ENCODE peak calls at places on chromosomes 1 and 21, in ten cellular contexts. F, E, Z, V, I, P, A, C, L and D are unnamed samples.

GRCh38 chr1:69029649-69030048 is 532.8 kb upstream of the DEPDC1 start:
- DNase-seq in V (no peak), A (no peak), C (no peak), F (no peak), L (no peak), Z (no peak), E (no peak), I (no peak), P (no peak), D (no peak)

GRCh38 chr1:226643167-226643566 is 94.6 kb downstream of the STUM start:
- DNase-seq in Z (peak; percentile 62), P (no peak), F (no peak), A (peak; percentile 89), I (no peak), C (no peak), L (peak; percentile 88), E (no peak), V (no peak), D (peak; percentile 99)

GRCh38 chr1:101996830-101997485 is at the start of gene OLFM3:
- DNase-seq in C (peak; percentile 62), L (no peak), P (peak; percentile 56), A (peak; percentile 8), F (no peak), Z (no peak), V (no peak), I (peak; percentile 17), E (no peak), D (peak; percentile 24)

GRCh38 chr1:1171551-1172340 is 1.9 kb upstream of the TTLL10 start:
- DNase-seq in E (peak; percentile 4), L (no peak), A (no peak), P (no peak), Z (no peak), C (peak; percentile 56), F (no peak), V (no peak), I (no peak), D (no peak)

GRCh38 chr1:243254233-243254926 is 701 bp downstream of the CEP170 start:
- DNase-seq in F (peak; percentile 84), P (peak; percentile 75), E (peak; percentile 68), A (peak; percentile 73), Z (peak; percentile 53), V (peak; percentile 71), L (peak; percentile 71), C (peak; percentile 68), I (peak; percentile 47), D (peak; percentile 60)

GRCh38 chr1:176656257-176656995 is 193.5 kb downstream of the PAPPA2 start:
- DNase-seq in F (peak; percentile 44), A (peak; percentile 95), P (no peak), C (no peak), I (peak; percentile 58), Z (peak; percentile 12), L (peak; percentile 12), E (peak; percentile 51), V (no peak), D (peak; percentile 29)

GRCh38 chr1:158095737-158096335 is 84.9 kb upstream of the CD1D start:
- DNase-seq in F (no peak), E (no peak), L (peak; percentile 38), V (peak; percentile 60), Z (no peak), P (peak; percentile 42), I (peak; percentile 28), A (no peak), C (no peak), D (peak; percentile 46)

GRCh38 chr21:33932731-33933130 is 17.1 kb upstream of the ATP5PO start:
- DNase-seq in C (no peak), P (no peak), L (no peak), V (no peak), A (no peak), F (no peak), E (no peak), I (no peak), Z (no peak), D (no peak)

GRCh38 chr1:89734437-89734836 is 86.4 kb upstream of the LRRC8D start:
- DNase-seq in L (no peak), I (no peak), Z (no peak), C (no peak), F (no peak), V (no peak), P (no peak), E (no peak), A (no peak), D (no peak)

GRCh38 chr1:170790651-170791071 is 126.7 kb downstream of the PRRX1 start:
- DNase-seq in Z (no peak), P (no peak), E (no peak), C (no peak), F (no peak), A (peak; percentile 60), I (no peak), L (no peak), V (no peak), D (no peak)

GRCh38 chr1:51331206-51332100 is 1.1 kb upstream of the TTC39A start:
- DNase-seq in P (no peak), E (no peak), A (peak; percentile 55), C (peak; percentile 62), I (peak; percentile 60), L (peak; percentile 58), V (peak; percentile 62), Z (no peak), F (peak; percentile 77), D (no peak)

GRCh38 chr1:29033829-29034466 is 89.8 kb downstream of the TMEM200B start:
- DNase-seq in P (no peak), E (no peak), L (peak; percentile 66), C (no peak), V (peak; percentile 38), Z (no peak), I (no peak), F (no peak), A (peak; percentile 30), D (peak; percentile 57)

GRCh38 chr1:216456682-216457081 is 33.4 kb upstream of the USH2A start:
- DNase-seq in F (no peak), L (peak; percentile 97), V (no peak), E (no peak), Z (no peak), A (peak; percentile 87), I (no peak), C (no peak), P (no peak), D (peak; percentile 51)

GRCh38 chr1:204357551-204357950 is 2.2 kb downstream of the PLEKHA6 start:
- DNase-seq in P (no peak), E (peak; percentile 35), L (no peak), F (no peak), Z (no peak), C (no peak), I (no peak), V (no peak), A (no peak), D (no peak)

GRCh38 chr1:229068266-229069043 is 202.5 kb upstream of the RAB4A start:
- DNase-seq in C (no peak), I (no peak), V (no peak), F (peak; percentile 88), E (peak; percentile 50), Z (no peak), P (peak; percentile 49), L (no peak), A (no peak), D (no peak)

GRCh38 chr1:20400341-20401177 is 85.5 kb downstream of the CAMK2N1 start:
- DNase-seq in V (no peak), A (peak; percentile 50), C (no peak), F (no peak), I (no peak), L (no peak), Z (no peak), E (no peak), P (no peak), D (no peak)

GRCh38 chr1:8879348-8880067 is 1.0 kb upstream of the ENO1 start:
- DNase-seq in I (no peak), E (no peak), L (no peak), P (peak; percentile 72), F (no peak), Z (no peak), A (no peak), V (no peak), C (no peak), D (no peak)

GRCh38 chr1:69492286-69492685 is 75.4 kb upstream of the LRRC7 start:
- DNase-seq in P (no peak), A (peak; percentile 68), E (no peak), V (no peak), Z (no peak), F (no peak), L (no peak), I (no peak), C (no peak), D (no peak)

DNA sequence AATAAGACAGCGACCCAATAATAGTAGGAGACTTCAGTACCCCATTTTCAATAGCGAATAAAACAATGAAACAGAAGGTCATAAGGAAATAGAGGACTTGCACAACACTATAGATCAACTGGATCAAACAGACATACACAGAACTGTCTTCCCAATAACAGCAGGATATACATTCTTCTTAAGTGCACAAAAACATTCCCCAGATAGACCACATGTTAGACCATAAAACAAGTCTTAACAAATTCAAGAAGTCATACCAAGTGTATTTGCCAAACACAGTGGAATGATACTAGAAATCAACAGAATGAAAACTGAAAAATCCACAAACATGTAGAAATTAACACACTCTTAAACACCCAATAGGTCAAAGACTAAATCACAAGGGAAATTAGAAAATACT is 78.0 kb downstream of the LBR start:
- DNase-seq in L (no peak), F (no peak), E (no peak), Z (no peak), C (no peak), P (no peak), I (no peak), V (no peak), A (no peak), D (peak; percentile 69)
- H3K27ac ChIP-seq in L (no peak overlapping the region), F (no peak overlapping the region), E (no peak overlapping the region), Z (no peak overlapping the region), C (no peak overlapping the region), P (no peak overlapping the region), I (no peak overlapping the region), V (no peak overlapping the region), A (no peak overlapping the region), D (no peak overlapping the region)

GRCh38 chr1:234553241-234554156 is 56.5 kb downstream of the IRF2BP2 start:
- DNase-seq in C (no peak), A (peak; percentile 98), F (no peak), E (peak; percentile 3), P (peak; percentile 44), L (no peak), V (no peak), Z (no peak), I (no peak), D (no peak)
- TF ChIP-seq CTCF in C (no peak), A (no peak), F (no peak), E (no peak), P (no peak), L (no peak), V (no peak), Z (no peak), I (no peak), D (no peak)

GRCh38 chr1:201554167-201554600 is 15.3 kb downstream of the NAV1 start:
- DNase-seq in V (no peak), I (no peak), A (no peak), L (no peak), Z (no peak), F (no peak), P (no peak), C (no peak), E (no peak), D (no peak)
- H3K27ac ChIP-seq in V (no peak overlapping the region), I (no peak overlapping the region), A (no peak overlapping the region), L (no peak overlapping the region), Z (peak overlapping the region; percentile 30), F (peak overlapping the region; percentile 64), P (no peak overlapping the region), C (no peak overlapping the region), E (peak overlapping the region; percentile 77), D (no peak overlapping the region)

GRCh38 chr1:63739452-63739851 is 34.4 kb upstream of the ROR1 start:
- DNase-seq in F (no peak), C (no peak), E (no peak), I (no peak), P (no peak), L (no peak), V (no peak), Z (no peak), A (no peak), D (no peak)
- TF ChIP-seq CTCF in F (no peak), C (no peak), E (no peak), I (no peak), P (no peak), L (no peak), V (no peak), Z (no peak), A (no peak), D (no peak)